ENCODE peak calls at places on chromosomes 12 and 14, in five cellular contexts. One of them, this sample, is unnamed. For H3K4me1 and H3K9me3, the result is how much of the 10 kb centered on the place peaks cover.

GRCh38 chr12:121214855-121215745 is 5.2 kb downstream of the P2RX4 start:
- DNase-seq in mesenchymal stem cell: peak
- DNase-seq in HAP-1: no peak
- DNase-seq in sigmoid colon: no peak
- DNase-seq in Panc1: peak
- DNase-seq in this sample: no peak

GRCh38 chr12:109606261-109607028 is 32.9 kb downstream of the MVK start:
- DNase-seq in sigmoid colon: no peak
- DNase-seq in Panc1: no peak
- DNase-seq in mesenchymal stem cell: peak
- DNase-seq in HAP-1: peak
- DNase-seq in this sample: no peak

GRCh38 chr12:120468271-120468845 is 1.2 kb downstream of the SRSF9 start:
- DNase-seq in HAP-1: no peak
- DNase-seq in Panc1: no peak
- DNase-seq in mesenchymal stem cell: peak
- DNase-seq in sigmoid colon: peak
- DNase-seq in this sample: no peak

GRCh38 chr14:64880382-64881121 is 845 bp upstream of the SPTB start:
- DNase-seq in mesenchymal stem cell: peak
- DNase-seq in sigmoid colon: peak
- DNase-seq in HAP-1: peak
- DNase-seq in Panc1: no peak
- DNase-seq in this sample: peak

GRCh38 chr12:86634706-86635410 is 378.7 kb upstream of the MGAT4C start:
- DNase-seq in sigmoid colon: no peak
- DNase-seq in mesenchymal stem cell: peak
- DNase-seq in Panc1: no peak
- DNase-seq in HAP-1: no peak
- DNase-seq in this sample: no peak

GRCh38 chr14:106872619-106873446 is 1346.5 kb downstream of the TMEM121 start:
- DNase-seq in sigmoid colon: no peak
- DNase-seq in HAP-1: no peak
- DNase-seq in Panc1: no peak
- DNase-seq in mesenchymal stem cell: no peak
- DNase-seq in this sample: peak

GRCh38 chr12:120229583-120230325 is 28.8 kb upstream of the RPLP0 start:
- DNase-seq in HAP-1: no peak
- DNase-seq in mesenchymal stem cell: peak
- DNase-seq in Panc1: no peak
- DNase-seq in sigmoid colon: peak
- DNase-seq in this sample: no peak

GRCh38 chr12:106248177-106248848 is 493 bp upstream of the CKAP4 start:
- DNase-seq in sigmoid colon: peak
- DNase-seq in HAP-1: peak
- DNase-seq in Panc1: no peak
- DNase-seq in mesenchymal stem cell: peak
- DNase-seq in this sample: peak

GRCh38 chr14:91501348-91501747 is 8.8 kb downstream of the PPP4R3A start:
- DNase-seq in mesenchymal stem cell: no peak
- DNase-seq in Panc1: no peak
- DNase-seq in HAP-1: no peak
- DNase-seq in sigmoid colon: no peak
- DNase-seq in this sample: no peak

GRCh38 chr14:96362965-96363750 is at the start of the genes ATG2B and GSKIP:
- DNase-seq in mesenchymal stem cell: peak
- DNase-seq in HAP-1: peak
- DNase-seq in sigmoid colon: peak
- DNase-seq in Panc1: peak
- DNase-seq in this sample: peak

GRCh38 chr12:88922816-88923215 is 342.5 kb upstream of the KITLG start:
- DNase-seq in Panc1: no peak
- DNase-seq in mesenchymal stem cell: no peak
- DNase-seq in HAP-1: no peak
- DNase-seq in sigmoid colon: no peak
- DNase-seq in this sample: no peak

GRCh38 chr12:29158364-29158763 is 9.3 kb downstream of the FAR2 start:
- DNase-seq in mesenchymal stem cell: peak
- DNase-seq in Panc1: no peak
- DNase-seq in HAP-1: no peak
- DNase-seq in sigmoid colon: no peak
- DNase-seq in this sample: no peak

GRCh38 chr12:121916719-121917118 is 1.7 kb upstream of the CFAP251 start:
- DNase-seq in sigmoid colon: no peak
- DNase-seq in HAP-1: no peak
- DNase-seq in mesenchymal stem cell: peak
- DNase-seq in Panc1: no peak
- DNase-seq in this sample: no peak

GRCh38 chr12:6608592-6609311 is 1.6 kb upstream of the CHD4 start:
- DNase-seq in mesenchymal stem cell: no peak
- DNase-seq in Panc1: no peak
- DNase-seq in sigmoid colon: peak
- DNase-seq in HAP-1: no peak
- DNase-seq in this sample: no peak

GRCh38 chr14:24673534-24674203 is 39.7 kb upstream of the GZMB start:
- DNase-seq in sigmoid colon: no peak
- DNase-seq in mesenchymal stem cell: no peak
- DNase-seq in HAP-1: no peak
- DNase-seq in Panc1: no peak
- DNase-seq in this sample: peak

GRCh38 chr12:121223283-121223946 is 13.5 kb downstream of the P2RX4 start:
- DNase-seq in mesenchymal stem cell: no peak
- DNase-seq in HAP-1: no peak
- DNase-seq in Panc1: no peak
- DNase-seq in sigmoid colon: no peak
- DNase-seq in this sample: peak

GRCh38 chr12:9326085-9326484 is 117.9 kb upstream of the PZP start:
- DNase-seq in mesenchymal stem cell: no peak
- DNase-seq in sigmoid colon: no peak
- DNase-seq in HAP-1: no peak
- DNase-seq in Panc1: no peak
- DNase-seq in this sample: no peak

GRCh38 chr12:125312471-125312870 is 247.2 kb downstream of the AACS start:
- DNase-seq in Panc1: no peak
- DNase-seq in sigmoid colon: no peak
- DNase-seq in HAP-1: no peak
- DNase-seq in mesenchymal stem cell: no peak
- DNase-seq in this sample: no peak

GRCh38 chr12:67698711-67699603 is 50.4 kb downstream of the DYRK2 start:
- DNase-seq in Panc1: no peak
- DNase-seq in mesenchymal stem cell: peak
- DNase-seq in sigmoid colon: no peak
- DNase-seq in HAP-1: no peak
- DNase-seq in this sample: no peak

GRCh38 chr14:104776961-104777807 is 18.4 kb downstream of the AKT1 start:
- DNase-seq in Panc1: no peak
- DNase-seq in HAP-1: no peak
- DNase-seq in sigmoid colon: no peak
- DNase-seq in mesenchymal stem cell: no peak
- DNase-seq in this sample: no peak

GRCh38 chr12:126912111-126912510 is 1354.9 kb upstream of the TMEM132C start:
- DNase-seq in Panc1: no peak
- DNase-seq in sigmoid colon: no peak
- DNase-seq in mesenchymal stem cell: no peak
- DNase-seq in HAP-1: no peak
- DNase-seq in this sample: no peak

GRCh38 chr12:126908765-126909142 is 1358.2 kb upstream of the TMEM132C start:
- DNase-seq in HAP-1: no peak
- DNase-seq in sigmoid colon: no peak
- DNase-seq in mesenchymal stem cell: no peak
- DNase-seq in Panc1: no peak
- DNase-seq in this sample: no peak

GRCh38 chr12:126905752-126906151 is 1361.2 kb upstream of the TMEM132C start:
- DNase-seq in Panc1: no peak
- DNase-seq in sigmoid colon: no peak
- DNase-seq in HAP-1: no peak
- DNase-seq in mesenchymal stem cell: no peak
- DNase-seq in this sample: no peak

GRCh38 chr12:126910570-126910969 is 1356.4 kb upstream of the TMEM132C start:
- DNase-seq in Panc1: no peak
- DNase-seq in HAP-1: no peak
- DNase-seq in sigmoid colon: no peak
- DNase-seq in mesenchymal stem cell: no peak
- DNase-seq in this sample: no peak

DNA sequence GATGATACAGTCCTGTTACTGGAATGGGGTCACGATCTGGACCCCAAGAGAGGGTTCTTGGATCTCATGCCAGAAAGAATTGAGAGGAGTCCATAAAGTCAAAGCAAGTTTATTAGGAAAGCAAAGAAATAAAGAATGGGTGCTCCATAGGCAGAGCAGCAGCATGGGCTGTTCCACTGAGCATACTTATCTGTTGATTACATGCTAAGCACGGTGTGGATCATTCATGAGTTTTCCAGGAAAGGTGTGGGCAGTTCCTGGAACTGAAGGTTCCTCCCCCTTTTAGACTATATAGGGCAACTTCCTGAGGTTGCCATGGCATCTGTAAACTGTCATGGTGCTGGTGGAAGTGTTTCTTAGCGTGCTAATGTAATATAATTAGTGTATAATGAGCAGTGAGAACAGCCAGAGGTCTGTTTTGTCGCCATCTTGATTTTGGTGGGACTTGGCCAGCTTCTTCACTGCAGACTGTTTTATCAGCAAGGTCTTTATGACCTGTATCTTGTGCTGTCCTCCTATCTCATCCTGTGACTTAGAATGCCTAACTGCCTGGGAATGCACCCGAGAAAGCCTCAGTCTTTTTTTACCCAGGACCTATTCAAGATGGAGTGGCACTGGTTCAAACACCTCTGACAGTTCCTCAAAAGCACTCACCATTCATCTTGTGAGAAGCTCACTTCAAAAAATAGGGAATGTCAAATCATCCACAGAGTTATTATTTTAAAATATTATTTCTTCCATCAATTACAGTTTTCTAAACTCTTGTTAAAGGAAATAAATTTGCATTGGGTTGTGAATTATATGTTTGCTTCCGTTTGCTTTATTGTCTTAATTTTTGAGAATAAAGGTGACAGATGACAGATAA is 1358.8 kb upstream of the TMEM132C start:
- DNase-seq in sigmoid colon: no peak
- DNase-seq in HAP-1: no peak
- DNase-seq in mesenchymal stem cell: no peak
- DNase-seq in Panc1: no peak
- DNase-seq in this sample: no peak
- H3K4me1 ChIP-seq in sigmoid colon: under half
- H3K4me1 ChIP-seq in HAP-1: under half
- H3K4me1 ChIP-seq in mesenchymal stem cell: under half
- H3K4me1 ChIP-seq in Panc1: under half
- H3K4me1 ChIP-seq in this sample: under half

GRCh38 chr12:34372003-34372402 is 349.7 kb downstream of the ALG10 start:
- DNase-seq in HAP-1: no peak
- DNase-seq in mesenchymal stem cell: no peak
- DNase-seq in Panc1: no peak
- DNase-seq in sigmoid colon: no peak
- DNase-seq in this sample: no peak

GRCh38 chr12:34373926-34374325 is 351.6 kb downstream of the ALG10 start:
- DNase-seq in sigmoid colon: no peak
- DNase-seq in Panc1: no peak
- DNase-seq in mesenchymal stem cell: no peak
- DNase-seq in HAP-1: no peak
- DNase-seq in this sample: no peak

GRCh38 chr12:34377243-34378035 is 355.1 kb downstream of the ALG10 start:
- DNase-seq in HAP-1: no peak
- DNase-seq in Panc1: no peak
- DNase-seq in sigmoid colon: no peak
- DNase-seq in mesenchymal stem cell: no peak
- DNase-seq in this sample: no peak

GRCh38 chr12:34379142-34379541 is 356.8 kb downstream of the ALG10 start:
- DNase-seq in Panc1: no peak
- DNase-seq in mesenchymal stem cell: no peak
- DNase-seq in HAP-1: no peak
- DNase-seq in sigmoid colon: no peak
- DNase-seq in this sample: no peak

DNA sequence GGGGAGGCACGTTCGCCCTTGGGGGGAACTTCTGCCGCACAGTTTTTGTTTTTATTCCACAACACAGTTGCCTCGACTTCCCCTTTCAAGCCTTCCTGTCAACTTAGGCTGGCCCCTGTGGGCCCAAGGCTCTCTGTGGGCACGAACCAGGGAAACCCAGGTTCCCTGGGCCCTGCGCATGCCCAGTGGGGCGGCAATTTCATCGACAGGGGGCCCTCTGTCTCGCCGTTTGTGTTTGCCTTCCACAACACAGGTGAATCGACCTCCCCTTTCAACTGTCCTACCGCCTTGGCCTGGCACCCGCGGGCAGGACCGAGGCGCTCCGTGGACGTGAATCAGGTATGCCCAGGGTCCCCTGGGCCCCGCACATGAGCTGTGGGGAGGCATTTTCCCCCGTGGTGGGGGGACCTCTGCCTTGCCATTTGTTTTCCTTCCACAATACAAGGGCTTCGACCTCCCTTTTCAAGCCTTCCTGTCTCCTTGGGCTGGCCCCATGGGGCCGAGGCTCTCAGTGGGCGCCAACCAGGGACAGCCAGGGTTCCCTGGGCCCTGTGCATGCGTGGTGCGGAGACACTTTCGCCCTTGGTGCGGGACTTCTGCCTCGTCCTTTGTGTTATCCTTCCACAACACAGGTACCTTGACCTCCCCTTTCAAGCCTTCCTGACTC is 354.0 kb downstream of the ALG10 start:
- DNase-seq in sigmoid colon: no peak
- DNase-seq in Panc1: no peak
- DNase-seq in mesenchymal stem cell: no peak
- DNase-seq in HAP-1: no peak
- DNase-seq in this sample: no peak
- H3K9me3 ChIP-seq in sigmoid colon: under half
- H3K9me3 ChIP-seq in Panc1: under half
- H3K9me3 ChIP-seq in mesenchymal stem cell: under half
- H3K9me3 ChIP-seq in HAP-1: under half
- H3K9me3 ChIP-seq in this sample: under half

GRCh38 chr12:8038659-8039114 is 6.2 kb downstream of the FOXJ2 start:
- DNase-seq in sigmoid colon: peak
- DNase-seq in HAP-1: no peak
- DNase-seq in mesenchymal stem cell: peak
- DNase-seq in Panc1: no peak
- DNase-seq in this sample: no peak
- H3K4me3 ChIP-seq in sigmoid colon: peak
- H3K4me3 ChIP-seq in HAP-1: no peak
- H3K4me3 ChIP-seq in mesenchymal stem cell: no peak
- H3K4me3 ChIP-seq in Panc1: no peak
- H3K4me3 ChIP-seq in this sample: peak

GRCh38 chr12:131001493-131001892 is 47.8 kb downstream of the ADGRD1 start:
- DNase-seq in Panc1: no peak
- DNase-seq in sigmoid colon: no peak
- DNase-seq in HAP-1: no peak
- DNase-seq in mesenchymal stem cell: no peak
- DNase-seq in this sample: no peak

GRCh38 chr12:131004166-131004565 is 50.5 kb downstream of the ADGRD1 start:
- DNase-seq in HAP-1: no peak
- DNase-seq in sigmoid colon: no peak
- DNase-seq in Panc1: no peak
- DNase-seq in mesenchymal stem cell: no peak
- DNase-seq in this sample: no peak

GRCh38 chr12:131002271-131002670 is 48.6 kb downstream of the ADGRD1 start:
- DNase-seq in Panc1: no peak
- DNase-seq in sigmoid colon: no peak
- DNase-seq in HAP-1: no peak
- DNase-seq in mesenchymal stem cell: no peak
- DNase-seq in this sample: no peak

GRCh38 chr12:131003676-131004075 is 50.0 kb downstream of the ADGRD1 start:
- DNase-seq in Panc1: no peak
- DNase-seq in sigmoid colon: no peak
- DNase-seq in HAP-1: no peak
- DNase-seq in mesenchymal stem cell: no peak
- DNase-seq in this sample: no peak

GRCh38 chr12:131003036-131003435 is 49.3 kb downstream of the ADGRD1 start:
- DNase-seq in mesenchymal stem cell: no peak
- DNase-seq in HAP-1: no peak
- DNase-seq in Panc1: no peak
- DNase-seq in sigmoid colon: no peak
- DNase-seq in this sample: no peak
- H3K4me1 ChIP-seq in mesenchymal stem cell: under half
- H3K4me1 ChIP-seq in HAP-1: under half
- H3K4me1 ChIP-seq in Panc1: under half
- H3K4me1 ChIP-seq in sigmoid colon: under half
- H3K4me1 ChIP-seq in this sample: under half

This sample was measured in CD8-positive, alpha-beta memory T cell.